ENCODE peak calls at places on chromosomes 3 and 15, in six cellular contexts. Z, N, P, C, H and B are unnamed samples.
A peak's percentile ranks its signal among the peaks of the same experiment; 100 is the strongest.

GRCh38 chr15:63473007-63473748 is 31.2 kb upstream of the USP3 start:
- DNase-seq in Z (no peak), N (no peak), P (peak; percentile 85), C (no peak), H (peak; percentile 94), B (no peak)

GRCh38 chr3:194555175-194556062 is 68.6 kb upstream of the ATP13A3 start:
- DNase-seq in Z (no peak), N (no peak), P (no peak), C (no peak), H (no peak), B (no peak)

GRCh38 chr3:71430941-71431552 is 152.5 kb downstream of the FOXP1 start:
- DNase-seq in Z (no peak), N (no peak), P (no peak), C (no peak), H (no peak), B (no peak)

GRCh38 chr3:88462241-88462640 is 312.5 kb downstream of the C3orf38 start:
- DNase-seq in Z (no peak), N (no peak), P (no peak), C (no peak), H (no peak), B (no peak)

GRCh38 chr15:42955518-42955917 is 34.9 kb upstream of the TTBK2 start:
- DNase-seq in Z (peak; percentile 85), N (no peak), P (no peak), C (no peak), H (no peak), B (no peak)

GRCh38 chr3:150345021-150345538 is 63.0 kb upstream of the TSC22D2 start:
- DNase-seq in Z (no peak), N (no peak), P (peak; percentile 55), C (no peak), H (no peak), B (peak; percentile 61)

GRCh38 chr3:184791134-184791533 is 20.8 kb upstream of the VPS8 start:
- DNase-seq in Z (no peak), N (no peak), P (no peak), C (no peak), H (no peak), B (no peak)

GRCh38 chr3:79767194-79767952 is 425 bp downstream of the ROBO1 start:
- DNase-seq in Z (no peak), N (no peak), P (no peak), C (no peak), H (no peak), B (no peak)

GRCh38 chr15:89052474-89052873 is 35.8 kb upstream of the ABHD2 start:
- DNase-seq in Z (peak; percentile 97), N (no peak), P (no peak), C (no peak), H (no peak), B (no peak)

DNA sequence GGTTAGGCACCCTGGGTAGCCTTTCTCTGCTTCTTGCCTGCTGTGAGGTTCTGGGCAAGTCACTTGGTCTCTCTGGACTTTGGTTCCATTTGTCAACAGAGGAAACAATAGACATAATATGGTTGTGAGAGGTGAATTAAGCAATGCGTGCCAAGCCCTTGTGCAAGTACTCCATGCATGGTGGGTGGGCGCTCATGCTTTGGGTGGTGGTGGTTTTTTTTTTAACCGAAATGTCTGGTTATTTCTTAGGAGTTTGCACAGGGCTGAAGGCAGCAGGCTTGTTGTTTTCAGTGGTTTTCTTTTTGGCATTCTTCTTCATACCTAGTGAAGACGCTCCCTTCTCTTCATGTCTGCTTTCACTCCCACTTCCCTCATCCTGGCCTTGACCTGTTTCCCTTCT is 84.2 kb upstream of the LRTM1 start:
- DNase-seq in Z (no peak), N (no peak), P (no peak), C (no peak), H (no peak), B (no peak)
- TF ChIP-seq RAD21 in Z (no peak), N (no peak), P (no peak), C (no peak), H (no peak), B (no peak)

DNA sequence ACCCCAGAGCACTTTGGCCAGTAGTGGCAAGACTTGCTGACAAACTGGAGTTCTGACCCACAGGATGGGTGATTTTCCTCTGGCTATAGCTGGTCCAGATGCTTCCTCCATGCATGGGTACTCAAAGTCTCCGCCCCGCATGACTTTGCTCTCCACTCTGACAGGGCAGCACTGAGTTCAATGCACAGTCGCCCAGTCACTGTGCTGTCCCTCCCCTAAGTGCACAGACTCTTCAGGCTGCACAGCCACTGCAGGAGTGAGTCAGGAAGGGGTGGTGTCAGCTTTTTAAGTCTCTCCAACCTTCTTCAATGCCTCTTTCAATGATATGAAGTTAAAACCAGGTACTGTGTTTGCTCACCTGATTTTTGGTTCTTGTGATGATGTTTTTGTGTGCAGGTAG is 17.8 kb downstream of the TEX9 start:
- DNase-seq in Z (no peak), N (no peak), P (no peak), C (no peak), H (no peak), B (no peak)
- TF ChIP-seq RFX5 in Z (no peak), N (no peak), P (no peak), C (no peak), H (no peak), B (no peak)

DNA sequence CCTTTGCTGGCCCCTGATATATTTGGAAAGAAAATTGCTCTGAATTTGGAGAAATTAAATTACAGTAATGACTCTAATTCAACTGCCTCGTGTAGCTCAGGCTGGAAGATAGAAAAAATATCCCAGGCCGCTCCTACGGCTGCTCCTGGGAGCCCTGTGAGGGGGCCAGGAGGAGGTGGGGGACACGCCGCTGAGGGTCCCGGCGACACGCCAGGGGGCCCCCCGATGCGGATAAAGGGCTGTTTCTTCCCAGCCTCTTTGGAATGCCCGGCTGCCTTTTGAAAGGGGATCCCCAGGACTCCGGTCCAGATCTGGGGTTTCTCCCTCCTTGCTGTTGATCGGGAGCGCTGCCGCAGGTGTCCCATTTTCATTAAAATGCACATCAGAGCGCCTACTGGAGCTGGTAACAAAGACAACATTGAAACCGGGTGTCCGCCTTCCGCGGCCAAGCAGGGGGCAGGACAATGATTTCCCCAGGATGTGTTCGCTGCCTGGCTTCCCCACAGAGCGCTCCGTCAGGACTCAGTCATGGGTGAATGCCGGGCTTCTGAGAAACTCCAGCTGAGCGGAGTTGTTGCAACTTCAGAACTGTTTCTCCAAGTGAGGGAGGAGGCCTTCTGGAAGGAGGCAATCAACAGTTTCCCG is 200.1 kb upstream of the KBTBD8 start:
- DNase-seq in Z (peak; percentile 82), N (no peak), P (no peak), C (peak; percentile 78), H (no peak), B (no peak)
- TF ChIP-seq RAD21 in Z (no peak), N (no peak), P (no peak), C (peak; percentile 3), H (no peak), B (no peak)

DNA sequence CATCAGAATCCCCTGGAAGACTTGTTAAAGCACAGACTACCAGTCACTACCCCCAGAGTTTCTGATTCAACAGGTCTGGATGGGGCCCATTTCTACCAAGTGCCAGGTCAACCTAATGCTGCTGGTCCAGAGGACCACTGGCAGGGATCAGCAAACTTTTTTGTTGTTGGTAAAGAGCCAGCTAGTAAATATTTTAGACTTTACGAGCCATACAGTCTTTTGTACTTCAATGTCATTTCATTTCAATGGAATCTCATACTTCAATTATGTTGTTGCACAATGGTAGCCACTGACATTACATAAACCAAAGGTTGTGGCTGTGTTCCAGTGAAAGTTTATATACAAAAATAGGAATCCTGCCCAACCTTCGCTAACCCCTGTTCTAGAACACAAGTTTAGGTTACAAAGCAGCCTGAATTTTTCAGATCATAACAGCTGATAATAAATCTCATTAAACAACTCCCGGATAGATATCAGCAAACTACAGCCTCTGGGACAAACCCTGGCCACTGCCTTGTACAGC is 28.7 kb downstream of the ULK4 start:
- DNase-seq in Z (peak; percentile 78), N (no peak), P (no peak), C (no peak), H (no peak), B (no peak)
- TF ChIP-seq RFX5 in Z (no peak), N (no peak), P (no peak), C (no peak), H (no peak), B (no peak)

GRCh38 chr3:133661454-133662255 is at the start of gene TOPBP1:
- DNase-seq in Z (peak; percentile 70), N (peak; percentile 66), P (peak; percentile 77), C (peak; percentile 67), H (no peak), B (peak; percentile 64)

GRCh38 chr3:133667118-133667517 is 5.4 kb upstream of the TOPBP1 start:
- DNase-seq in Z (no peak), N (no peak), P (no peak), C (no peak), H (no peak), B (no peak)

GRCh38 chr3:133662256-133662773 is 574 bp upstream of the TOPBP1 start:
- DNase-seq in Z (peak; percentile 27), N (peak; percentile 33), P (peak; percentile 71), C (no peak), H (no peak), B (no peak)

GRCh38 chr3:133659806-133660205 is 1.9 kb downstream of the TOPBP1 start:
- DNase-seq in Z (no peak), N (no peak), P (no peak), C (no peak), H (no peak), B (no peak)

DNA sequence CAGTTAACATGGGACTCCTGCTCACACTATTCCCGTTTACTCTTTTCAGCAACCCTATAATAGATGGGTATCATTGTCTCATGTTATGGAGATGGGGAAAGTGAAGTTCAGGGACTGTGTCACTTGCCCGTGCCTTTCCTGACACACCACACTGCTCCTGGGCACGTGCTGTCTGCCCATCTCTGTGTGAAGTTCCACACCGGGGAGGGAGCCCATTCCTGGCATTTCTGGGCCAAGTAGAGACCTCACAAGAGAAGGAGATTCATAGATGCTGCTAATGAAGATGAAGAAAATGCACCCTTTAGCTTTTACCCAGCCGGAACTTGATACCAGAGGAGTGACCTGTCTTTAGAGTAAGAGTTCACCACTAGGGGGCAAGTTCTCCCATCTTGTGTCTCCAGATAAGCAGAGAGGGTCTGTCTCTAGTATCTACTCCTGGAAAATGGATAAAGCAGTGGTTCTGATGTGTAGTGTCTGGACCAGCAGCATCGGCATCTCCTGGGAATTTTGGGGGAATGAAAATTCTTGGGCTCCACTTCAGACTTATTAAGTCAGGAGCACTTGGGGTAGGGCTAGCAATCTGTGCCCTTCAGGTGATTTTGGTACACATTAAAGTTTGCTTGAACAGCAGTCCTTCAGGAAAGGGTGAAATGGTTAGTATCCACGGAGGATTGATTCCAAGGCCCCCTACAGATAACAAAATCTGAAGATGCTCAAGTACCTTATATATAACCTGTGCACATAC is 2.0 kb upstream of the TOPBP1 start:
- DNase-seq in Z (peak; percentile 55), N (peak; percentile 39), P (peak; percentile 82), C (no peak), H (no peak), B (peak; percentile 61)
- TF ChIP-seq RAD21 in Z (peak; percentile 35), N (no peak), P (peak; percentile 86), C (peak; percentile 63), H (peak; percentile 68), B (peak; percentile 45)

GRCh38 chr3:180871901-180872300 is 40.6 kb upstream of the FXR1 start:
- DNase-seq in Z (peak; percentile 17), N (no peak), P (no peak), C (no peak), H (no peak), B (no peak)
- TF ChIP-seq RFX5 in Z (no peak), N (no peak), P (no peak), C (no peak), H (no peak), B (no peak)

GRCh38 chr3:102441832-102442231 is 7.0 kb downstream of the ZPLD1 start:
- DNase-seq in Z (peak; percentile 48), N (no peak), P (no peak), C (no peak), H (no peak), B (no peak)
- TF ChIP-seq RAD21 in Z (no peak), N (no peak), P (no peak), C (no peak), H (no peak), B (no peak)